ENCODE peak calls at places on chromosomes 12 and 14, in ten cellular contexts. O is left ventricle myocardium inferior; B is A549; G is CD4-positive, CD25-positive, alpha-beta regulatory T cell; S is fibroblast of lung; K is cardiac muscle cell; N is CD8-positive, alpha-beta T cell; H is upper lobe of left lung; R is HCT116; M is tibial artery. F is an unnamed sample.

GRCh38 chr12:5746496-5746895 is 198.6 kb downstream of the ANO2 start:
- DNase-seq in O (no peak), B (no peak), G (no peak), S (no peak), K (no peak), N (no peak), H (no peak), R (no peak), M (no peak), F (no peak)

GRCh38 chr12:20404576-20405346 is 36.4 kb downstream of the PDE3A start:
- DNase-seq in O (peak; percentile 15), B (no peak), G (no peak), S (peak; percentile 25), K (no peak), N (no peak), H (no peak), R (no peak), M (no peak), F (no peak)

GRCh38 chr14:31261859-31262739 is 54.5 kb upstream of the HECTD1 start:
- DNase-seq in O (no peak), B (no peak), G (no peak), S (peak; percentile 51), K (no peak), N (no peak), H (no peak), R (no peak), M (peak; percentile 74), F (no peak)

GRCh38 chr14:41785696-41786095 is 179.0 kb downstream of the LRFN5 start:
- DNase-seq in O (no peak), B (no peak), G (no peak), S (no peak), K (no peak), N (no peak), H (no peak), R (no peak), M (no peak), F (peak; percentile 53)

GRCh38 chr12:95481888-95482287 is 7.9 kb downstream of the METAP2 start:
- DNase-seq in O (no peak), B (no peak), G (no peak), S (no peak), K (no peak), N (no peak), H (no peak), R (no peak), M (no peak), F (no peak)

GRCh38 chr12:2306012-2306411 is 253.2 kb downstream of the CACNA1C start:
- DNase-seq in O (no peak), B (no peak), G (no peak), S (peak; percentile 56), K (no peak), N (no peak), H (no peak), R (no peak), M (no peak), F (peak; percentile 93)

GRCh38 chr14:51490205-51490604 is 161.5 kb upstream of the FRMD6 start:
- DNase-seq in O (no peak), B (no peak), G (no peak), S (peak; percentile 66), K (no peak), N (no peak), H (no peak), R (no peak), M (no peak), F (no peak)

GRCh38 chr12:117143008-117143532 is 43.9 kb upstream of the TESC start:
- DNase-seq in O (no peak), B (peak; percentile 95), G (no peak), S (peak; percentile 28), K (no peak), N (no peak), H (no peak), R (no peak), M (no peak), F (no peak)

GRCh38 chr12:50992814-50993213 is 33.4 kb downstream of the SLC11A2 start:
- DNase-seq in O (peak; percentile 21), B (no peak), G (no peak), S (no peak), K (peak; percentile 26), N (no peak), H (no peak), R (no peak), M (no peak), F (no peak)

GRCh38 chr12:6620137-6620884 is 13.1 kb upstream of the CHD4 start:
- DNase-seq in O (no peak), B (no peak), G (no peak), S (peak; percentile 63), K (peak; percentile 47), N (peak; percentile 43), H (peak; percentile 86), R (no peak), M (no peak), F (peak; percentile 98)

GRCh38 chr12:27709932-27710591 is 570 bp upstream of the MRPS35 start:
- DNase-seq in O (no peak), B (no peak), G (no peak), S (peak; percentile 61), K (peak; percentile 6), N (no peak), H (peak; percentile 48), R (no peak), M (no peak), F (no peak)

GRCh38 chr14:31263485-31264133 is 56.0 kb upstream of the HECTD1 start:
- DNase-seq in O (no peak), B (peak; percentile 57), G (no peak), S (peak; percentile 100), K (no peak), N (no peak), H (no peak), R (peak; percentile 47), M (peak; percentile 79), F (peak; percentile 61)

GRCh38 chr12:115232455-115233156 is 548.6 kb upstream of the TBX3 start:
- DNase-seq in O (no peak), B (no peak), G (no peak), S (peak; percentile 61), K (no peak), N (no peak), H (no peak), R (no peak), M (no peak), F (no peak)

GRCh38 chr12:44206045-44206444 is 370.2 kb downstream of the TMEM117 start:
- DNase-seq in O (no peak), B (no peak), G (no peak), S (no peak), K (no peak), N (no peak), H (no peak), R (no peak), M (no peak), F (no peak)

DNA sequence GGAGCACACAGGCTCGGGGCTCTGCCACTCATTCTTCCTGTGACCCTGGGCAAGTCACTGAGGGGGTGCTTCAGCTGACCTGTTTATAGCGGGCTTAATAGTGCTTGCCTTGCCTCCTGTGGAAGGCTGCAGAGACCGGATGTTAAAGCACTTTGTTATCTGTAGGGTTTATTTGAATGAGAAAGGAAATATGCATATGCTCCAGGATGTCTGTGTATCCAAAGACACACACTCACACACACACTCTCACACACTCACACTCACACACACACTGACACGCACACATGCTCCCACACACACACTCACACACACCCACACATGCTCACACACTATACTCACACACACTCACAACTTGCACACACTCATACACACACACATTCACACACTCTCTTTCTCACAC is 56.1 kb upstream of the DDX11 start:
- DNase-seq in O (no peak), B (no peak), G (no peak), S (no peak), K (no peak), N (no peak), H (no peak), R (no peak), M (peak; percentile 12), F (peak; percentile 34)
- H3K4me1 ChIP-seq in O (no peaks in the 10 kb centered on the region), B (no peaks in the 10 kb centered on the region), G (no peaks in the 10 kb centered on the region), S (no peaks in the 10 kb centered on the region), K (no peaks in the 10 kb centered on the region), N (no peaks in the 10 kb centered on the region), H (no peaks in the 10 kb centered on the region), R (no peaks in the 10 kb centered on the region), M (no peaks in the 10 kb centered on the region), F (no peaks in the 10 kb centered on the region)

GRCh38 chr14:55673048-55673447 is 93.0 kb downstream of the KTN1 start:
- DNase-seq in O (no peak), B (no peak), G (no peak), S (no peak), K (no peak), N (no peak), H (no peak), R (no peak), M (no peak), F (no peak)
- H3K27ac ChIP-seq in O (peak overlapping the region; percentile 16), B (no peak overlapping the region), G (no peak overlapping the region), S (no peak overlapping the region), K (peak overlapping the region; percentile 57), N (no peak overlapping the region), H (no peak overlapping the region), R (no peak overlapping the region), M (no peak overlapping the region), F (no peak overlapping the region)

GRCh38 chr12:131047789-131048610 is 94.3 kb downstream of the ADGRD1 start:
- DNase-seq in O (peak; percentile 58), B (no peak), G (no peak), S (no peak), K (no peak), N (no peak), H (peak; percentile 82), R (no peak), M (no peak), F (no peak)
- H3K9me3 ChIP-seq in O (no peaks in the 10 kb centered on the region), B (no peaks in the 10 kb centered on the region), G (no peaks in the 10 kb centered on the region), S (no peaks in the 10 kb centered on the region), K (no peaks in the 10 kb centered on the region), N (no peaks in the 10 kb centered on the region), H (no peaks in the 10 kb centered on the region), R (no peaks in the 10 kb centered on the region), M (no peaks in the 10 kb centered on the region), F (no peaks in the 10 kb centered on the region)

DNA sequence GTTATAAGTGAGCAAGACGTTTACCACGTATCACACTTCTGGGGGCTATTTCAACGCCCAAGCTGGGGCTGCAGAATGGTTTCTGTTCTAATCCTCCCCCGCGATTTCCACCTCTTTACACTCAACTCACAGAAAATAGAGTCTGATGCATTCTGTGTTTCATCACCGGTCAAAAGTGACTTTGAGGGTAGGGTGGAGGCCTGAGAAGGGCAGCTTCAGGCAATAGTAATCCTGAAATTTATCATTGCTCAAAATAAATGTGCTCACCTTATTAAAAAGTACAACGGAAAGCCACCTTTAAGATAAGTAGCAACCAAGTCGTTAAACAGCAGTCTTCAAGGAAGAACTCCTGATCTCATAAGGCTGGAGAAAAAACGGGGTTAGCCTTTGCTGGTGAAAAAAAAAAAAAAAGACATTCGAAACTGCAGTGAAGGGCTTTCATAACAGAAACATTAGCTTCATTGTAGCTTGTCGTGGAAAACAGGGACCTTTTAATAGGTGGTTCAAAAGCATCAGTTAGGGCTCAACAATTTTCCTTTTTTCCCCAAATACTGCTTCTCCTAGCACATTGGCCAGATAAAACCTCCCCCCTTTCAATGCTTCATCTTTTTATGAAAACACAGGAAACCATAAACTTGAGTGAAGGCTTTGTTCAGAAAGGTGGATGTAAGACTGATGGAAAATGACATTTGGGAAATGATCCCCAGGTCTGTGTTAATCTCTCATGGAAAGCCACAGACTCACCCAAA is 63.7 kb upstream of the PTGR2 start:
- DNase-seq in O (no peak), B (no peak), G (no peak), S (peak; percentile 48), K (no peak), N (no peak), H (no peak), R (no peak), M (no peak), F (no peak)
- H3K4me1 ChIP-seq in O (peaks cover 74% of the 10 kb centered on the region), B (peaks cover 33% of the 10 kb centered on the region), G (peaks cover 57% of the 10 kb centered on the region), S (peaks cover 44% of the 10 kb centered on the region), K (peaks cover 45% of the 10 kb centered on the region), N (peaks cover 49% of the 10 kb centered on the region), H (peaks cover 51% of the 10 kb centered on the region), R (peaks cover 22% of the 10 kb centered on the region), M (no peaks in the 10 kb centered on the region), F (peaks cover 14% of the 10 kb centered on the region)

F was measured in endodermal cell.